ENCODE peak calls at places on chromosome 4, in five cellular contexts. Y is lung; I is CD4-positive, CD25-positive, alpha-beta regulatory T cell; K is PC-3; C is fibroblast of mammary gland. Z is an unnamed sample.

GRCh38 chr4:7186081-7186480 is 6.3 kb upstream of the SORCS2 start:
- DNase-seq in Y (no peak), I (no peak), K (no peak), C (no peak), Z (no peak)

GRCh38 chr4:3498407-3498806 is 33.8 kb downstream of the LRPAP1 start:
- DNase-seq in Y (no peak), I (no peak), K (no peak), C (no peak), Z (no peak)

GRCh38 chr4:139942284-139942683 is 211.7 kb downstream of the MAML3 start:
- DNase-seq in Y (no peak), I (no peak), K (no peak), C (no peak), Z (no peak)

GRCh38 chr4:6307891-6308290 is 38.2 kb downstream of the WFS1 start:
- DNase-seq in Y (no peak), I (no peak), K (no peak), C (no peak), Z (no peak)

GRCh38 chr4:65668201-65669007 is 1.9 kb downstream of the EPHA5 start:
- DNase-seq in Y (no peak), I (no peak), K (peak; percentile 39), C (peak; percentile 16), Z (peak; percentile 32)

GRCh38 chr4:84660606-84661005 is 77.7 kb downstream of the CDS1 start:
- DNase-seq in Y (no peak), I (no peak), K (no peak), C (no peak), Z (no peak)

GRCh38 chr4:119172223-119172622 is 36.6 kb downstream of the MYOZ2 start:
- DNase-seq in Y (no peak), I (no peak), K (peak; percentile 15), C (peak; percentile 57), Z (no peak)

GRCh38 chr4:63814171-63814964 is 594.9 kb downstream of the TECRL start:
- DNase-seq in Y (no peak), I (no peak), K (no peak), C (no peak), Z (no peak)

GRCh38 chr4:47490550-47490949 is 5.5 kb downstream of the ATP10D start:
- DNase-seq in Y (no peak), I (no peak), K (peak; percentile 23), C (peak; percentile 59), Z (peak; percentile 71)

GRCh38 chr4:168188754-168189153 is 96.4 kb downstream of the ANXA10 start:
- DNase-seq in Y (no peak), I (no peak), K (no peak), C (no peak), Z (no peak)

GRCh38 chr4:154456889-154457288 is 34.7 kb downstream of the DCHS2 start:
- DNase-seq in Y (no peak), I (no peak), K (no peak), C (no peak), Z (no peak)

GRCh38 chr4:37475776-37476175 is 210.4 kb downstream of the RELL1 start:
- DNase-seq in Y (no peak), I (no peak), K (no peak), C (no peak), Z (no peak)

GRCh38 chr4:6357476-6357875 is 87.8 kb downstream of the WFS1 start:
- DNase-seq in Y (no peak), I (no peak), K (no peak), C (no peak), Z (no peak)

GRCh38 chr4:80265571-80266266 is 745 bp upstream of the FGF5 start:
- DNase-seq in Y (no peak), I (no peak), K (peak; percentile 52), C (peak; percentile 92), Z (peak; percentile 63)

GRCh38 chr4:175309041-175309440 is 390.9 kb downstream of the ADAM29 start:
- DNase-seq in Y (no peak), I (no peak), K (peak; percentile 43), C (peak; percentile 39), Z (no peak)

GRCh38 chr4:74266081-74266480 is 42.2 kb upstream of the EPGN start:
- DNase-seq in Y (no peak), I (no peak), K (peak; percentile 68), C (peak; percentile 42), Z (no peak)

GRCh38 chr4:33628296-33628695 is 2616.0 kb downstream of the ARAP2 start:
- DNase-seq in Y (no peak), I (no peak), K (no peak), C (peak; percentile 3), Z (peak; percentile 22)

GRCh38 chr4:58502839-58503238 is 1392.7 kb upstream of the IGFBP7 start:
- DNase-seq in Y (no peak), I (no peak), K (peak; percentile 42), C (no peak), Z (no peak)

GRCh38 chr4:70008771-70009170 is 13.0 kb downstream of the STATH start:
- DNase-seq in Y (no peak), I (no peak), K (no peak), C (no peak), Z (no peak)

GRCh38 chr4:149531861-149532260 is 283.8 kb downstream of the IQCM start:
- DNase-seq in Y (no peak), I (no peak), K (peak; percentile 29), C (peak; percentile 59), Z (peak; percentile 35)

GRCh38 chr4:37737456-37737855 is 51.3 kb upstream of the RELL1 start:
- DNase-seq in Y (no peak), I (no peak), K (peak; percentile 73), C (peak; percentile 88), Z (peak; percentile 59)

GRCh38 chr4:180598281-180598680 is 1644.9 kb upstream of the TENM3 start:
- DNase-seq in Y (no peak), I (no peak), K (no peak), C (no peak), Z (no peak)

GRCh38 chr4:52037730-52038108 is 380 bp downstream of the SGCB start:
- DNase-seq in Y (peak; percentile 29), I (no peak), K (peak; percentile 26), C (peak; percentile 46), Z (peak; percentile 50)

GRCh38 chr4:74394476-74395136 is 29.7 kb downstream of the EREG start:
- DNase-seq in Y (no peak), I (no peak), K (peak; percentile 84), C (peak; percentile 38), Z (peak; percentile 55)

GRCh38 chr4:92618968-92619367 is 315.2 kb downstream of the GRID2 start:
- DNase-seq in Y (no peak), I (no peak), K (peak; percentile 55), C (no peak), Z (no peak)

GRCh38 chr4:17613761-17614415 is 553 bp upstream of the MED28 start:
- DNase-seq in Y (peak; percentile 37), I (no peak), K (peak; percentile 77), C (peak; percentile 87), Z (peak; percentile 81)

GRCh38 chr4:168674077-168674747 is 177.4 kb downstream of the PALLD start:
- DNase-seq in Y (no peak), I (no peak), K (no peak), C (peak; percentile 38), Z (no peak)

GRCh38 chr4:97923096-97923495 is 220.2 kb downstream of the STPG2 start:
- DNase-seq in Y (no peak), I (no peak), K (no peak), C (no peak), Z (no peak)

GRCh38 chr4:142493255-142493976 is 352.7 kb downstream of the INPP4B start:
- DNase-seq in Y (no peak), I (no peak), K (peak; percentile 37), C (peak; percentile 52), Z (no peak)

GRCh38 chr4:8778760-8779159 is 92.9 kb downstream of the HMX1 start:
- DNase-seq in Y (no peak), I (no peak), K (no peak), C (no peak), Z (no peak)

GRCh38 chr4:13313856-13314255 is 170.3 kb downstream of the RAB28 start:
- DNase-seq in Y (no peak), I (no peak), K (no peak), C (peak; percentile 13), Z (no peak)

GRCh38 chr4:87978656-87979055 is 3.1 kb downstream of the SPP1 start:
- DNase-seq in Y (no peak), I (no peak), K (no peak), C (peak; percentile 69), Z (no peak)

GRCh38 chr4:156970501-156971167 is 965 bp downstream of the PDGFC start:
- DNase-seq in Y (peak; percentile 69), I (no peak), K (peak; percentile 56), C (peak; percentile 59), Z (peak; percentile 75)
- H3K4me3 ChIP-seq in Y (no peak overlapping the region), I (no peak overlapping the region), K (peak overlapping the region; percentile 94), C (peak overlapping the region; percentile 83), Z (peak overlapping the region; percentile 90)

GRCh38 chr4:115376866-115377265 is 263.4 kb upstream of the NDST4 start:
- DNase-seq in Y (no peak), I (no peak), K (no peak), C (no peak), Z (no peak)
- H3K4me3 ChIP-seq in Y (no peak overlapping the region), I (no peak overlapping the region), K (no peak overlapping the region), C (no peak overlapping the region), Z (no peak overlapping the region)

GRCh38 chr4:929970-930625 is 2.0 kb downstream of the GAK start:
- DNase-seq in Y (no peak), I (no peak), K (peak; percentile 34), C (peak; percentile 11), Z (no peak)
- H3K4me3 ChIP-seq in Y (no peak overlapping the region), I (peak overlapping the region; percentile 87), K (peak overlapping the region; percentile 83), C (no peak overlapping the region), Z (peak overlapping the region; percentile 14)

DNA sequence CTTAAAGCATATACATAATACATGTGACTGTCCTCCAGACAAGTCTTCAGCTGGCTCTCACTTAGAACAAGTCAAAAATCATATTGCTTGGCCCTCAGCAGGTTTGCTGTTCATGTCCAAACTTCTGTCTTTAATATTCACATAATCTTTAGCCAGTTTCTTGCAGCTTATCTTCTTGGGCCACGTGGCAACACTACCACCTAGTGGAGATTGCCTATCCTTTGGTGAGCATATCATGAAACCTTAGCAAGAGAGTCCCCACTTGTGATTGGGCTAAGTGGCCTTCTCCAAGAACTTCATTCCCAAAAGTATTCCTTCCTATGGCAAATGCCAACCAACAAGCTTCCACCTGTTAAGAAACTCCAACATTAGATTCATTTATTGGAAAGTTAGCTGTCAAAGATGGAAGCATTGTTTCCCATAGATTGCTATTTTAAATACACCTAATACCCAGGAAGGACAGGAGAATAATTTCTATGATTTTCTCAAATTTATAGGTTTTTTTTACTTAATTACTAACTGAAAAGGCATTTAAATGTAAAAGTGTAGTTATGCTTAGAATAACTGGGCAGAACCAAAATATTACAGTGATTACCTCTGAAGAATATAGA is 231.9 kb upstream of the INTU start:
- DNase-seq in Y (peak; percentile 61), I (no peak), K (peak; percentile 68), C (peak; percentile 85), Z (peak; percentile 81)
- H3K4me3 ChIP-seq in Y (no peak overlapping the region), I (no peak overlapping the region), K (no peak overlapping the region), C (no peak overlapping the region), Z (no peak overlapping the region)